ENCODE peak calls at places on chromosomes 5 and 9, in seven cellular contexts. P, F, H, D, K, I and L are unnamed samples.

GRCh38 chr9:626591-626990 is 214.9 kb upstream of the DMRT1 start:
- DNase-seq in P (no peak), F (no peak), H (no peak), D (no peak), K (no peak), I (no peak), L (no peak)

GRCh38 chr5:88882321-88883038 is 504 bp downstream of the MEF2C start:
- DNase-seq in P (no peak), F (no peak), H (no peak), D (no peak), K (no peak), I (no peak), L (peak)

GRCh38 chr5:135944967-135945560 is 9.7 kb downstream of the LECT2 start:
- DNase-seq in P (peak), F (no peak), H (peak), D (peak), K (no peak), I (peak), L (peak)

GRCh38 chr5:168226012-168226411 is 65.4 kb upstream of the WWC1 start:
- DNase-seq in P (no peak), F (no peak), H (no peak), D (no peak), K (no peak), I (no peak), L (no peak)

GRCh38 chr9:100579665-100580064 is 1.8 kb downstream of the CAVIN4 start:
- DNase-seq in P (no peak), F (no peak), H (no peak), D (no peak), K (no peak), I (no peak), L (no peak)

GRCh38 chr9:16417101-16417500 is 453.4 kb downstream of the BNC2 start:
- DNase-seq in P (peak), F (no peak), H (peak), D (no peak), K (no peak), I (peak), L (peak)

GRCh38 chr9:82957526-82958379 is 105.2 kb downstream of the RASEF start:
- DNase-seq in P (no peak), F (no peak), H (peak), D (no peak), K (no peak), I (peak), L (no peak)

GRCh38 chr5:132198571-132198970 is 29.1 kb downstream of the P4HA2 start:
- DNase-seq in P (no peak), F (no peak), H (no peak), D (no peak), K (no peak), I (no peak), L (no peak)

GRCh38 chr5:105508519-105508918 is 1945.9 kb upstream of the NUDT12 start:
- DNase-seq in P (no peak), F (no peak), H (no peak), D (no peak), K (no peak), I (no peak), L (peak)

GRCh38 chr5:40738502-40738901 is 17.3 kb downstream of the TTC33 start:
- DNase-seq in P (no peak), F (no peak), H (no peak), D (no peak), K (no peak), I (no peak), L (no peak)

GRCh38 chr5:22238047-22238446 is 615.1 kb downstream of the CDH12 start:
- DNase-seq in P (no peak), F (no peak), H (no peak), D (no peak), K (no peak), I (no peak), L (no peak)

GRCh38 chr5:134436523-134437339 is 25.1 kb upstream of the CDKN2AIPNL start:
- DNase-seq in P (no peak), F (peak), H (peak), D (peak), K (no peak), I (peak), L (peak)

GRCh38 chr5:43428034-43428712 is 16.0 kb upstream of the CCL28 start:
- DNase-seq in P (no peak), F (no peak), H (no peak), D (no peak), K (no peak), I (peak), L (no peak)

GRCh38 chr5:111983459-111983858 is 226.5 kb upstream of the NREP start:
- DNase-seq in P (no peak), F (no peak), H (no peak), D (no peak), K (no peak), I (no peak), L (no peak)

GRCh38 chr9:121652037-121652837 is 803 bp downstream of the DAB2IP start:
- DNase-seq in P (no peak), F (peak), H (no peak), D (no peak), K (no peak), I (no peak), L (no peak)

GRCh38 chr5:174726916-174727793 is 2.8 kb downstream of the MSX2 start:
- DNase-seq in P (no peak), F (no peak), H (no peak), D (no peak), K (no peak), I (no peak), L (no peak)

GRCh38 chr9:129162901-129163670 is 15.0 kb downstream of the IER5L start:
- DNase-seq in P (no peak), F (no peak), H (no peak), D (no peak), K (no peak), I (no peak), L (no peak)

GRCh38 chr5:150017606-150018005 is 17.1 kb downstream of the HMGXB3 start:
- DNase-seq in P (no peak), F (no peak), H (no peak), D (no peak), K (no peak), I (no peak), L (no peak)

GRCh38 chr5:113378960-113379541 is 55.7 kb downstream of the TSSK1B start:
- DNase-seq in P (peak), F (peak), H (peak), D (peak), K (peak), I (peak), L (peak)